ENCODE peak calls at places on chromosomes 11 and 22, in seven cellular contexts. One of them, this sample, is unnamed.

GRCh38 chr22:31446208-31446607 is 43.4 kb downstream of the EIF4ENIF1 start:
- DNase-seq in NCI-H187 treated with DMSO at 0.1 percent for 48 hours: no peak
- DNase-seq in uterus: no peak
- DNase-seq in HT1080: no peak
- DNase-seq in EL: no peak
- DNase-seq in activated CD4-positive, alpha-beta T cell treated with anti-CD3 and anti-CD28 coated beads for 48 hours: no peak
- DNase-seq in RWPE1: no peak
- DNase-seq in this sample: no peak

GRCh38 chr11:121669422-121669821 is 216.7 kb upstream of the SORL1-AS1 start:
- DNase-seq in RWPE1: no peak
- DNase-seq in uterus: no peak
- DNase-seq in EL: no peak
- DNase-seq in NCI-H187 treated with DMSO at 0.1 percent for 48 hours: no peak
- DNase-seq in HT1080: no peak
- DNase-seq in activated CD4-positive, alpha-beta T cell treated with anti-CD3 and anti-CD28 coated beads for 48 hours: no peak
- DNase-seq in this sample: no peak

GRCh38 chr11:14908214-14908880 is 16.3 kb upstream of the CYP2R1 start:
- DNase-seq in HT1080: no peak
- DNase-seq in RWPE1: peak
- DNase-seq in NCI-H187 treated with DMSO at 0.1 percent for 48 hours: peak
- DNase-seq in uterus: no peak
- DNase-seq in EL: peak
- DNase-seq in activated CD4-positive, alpha-beta T cell treated with anti-CD3 and anti-CD28 coated beads for 48 hours: peak
- DNase-seq in this sample: peak

GRCh38 chr11:65537620-65538231 is 12.8 kb downstream of the SCYL1 start:
- DNase-seq in activated CD4-positive, alpha-beta T cell treated with anti-CD3 and anti-CD28 coated beads for 48 hours: no peak
- DNase-seq in NCI-H187 treated with DMSO at 0.1 percent for 48 hours: no peak
- DNase-seq in RWPE1: no peak
- DNase-seq in uterus: no peak
- DNase-seq in HT1080: no peak
- DNase-seq in EL: no peak
- DNase-seq in this sample: no peak

GRCh38 chr11:88051386-88051785 is 123.9 kb downstream of the RAB38 start:
- DNase-seq in HT1080: peak
- DNase-seq in RWPE1: peak
- DNase-seq in NCI-H187 treated with DMSO at 0.1 percent for 48 hours: no peak
- DNase-seq in uterus: no peak
- DNase-seq in EL: peak
- DNase-seq in activated CD4-positive, alpha-beta T cell treated with anti-CD3 and anti-CD28 coated beads for 48 hours: no peak
- DNase-seq in this sample: no peak

GRCh38 chr22:44365196-44365802 is 52.5 kb upstream of the SHISAL1 start:
- DNase-seq in uterus: peak
- DNase-seq in EL: no peak
- DNase-seq in RWPE1: no peak
- DNase-seq in NCI-H187 treated with DMSO at 0.1 percent for 48 hours: no peak
- DNase-seq in HT1080: no peak
- DNase-seq in activated CD4-positive, alpha-beta T cell treated with anti-CD3 and anti-CD28 coated beads for 48 hours: no peak
- DNase-seq in this sample: no peak

GRCh38 chr11:7670631-7671030 is 2.7 kb downstream of the CYB5R2 start:
- DNase-seq in RWPE1: no peak
- DNase-seq in HT1080: no peak
- DNase-seq in uterus: no peak
- DNase-seq in activated CD4-positive, alpha-beta T cell treated with anti-CD3 and anti-CD28 coated beads for 48 hours: no peak
- DNase-seq in EL: no peak
- DNase-seq in NCI-H187 treated with DMSO at 0.1 percent for 48 hours: no peak
- DNase-seq in this sample: no peak

GRCh38 chr11:67267188-67268035 is 1.1 kb downstream of the GRK2 start:
- DNase-seq in HT1080: no peak
- DNase-seq in EL: no peak
- DNase-seq in NCI-H187 treated with DMSO at 0.1 percent for 48 hours: no peak
- DNase-seq in RWPE1: no peak
- DNase-seq in uterus: peak
- DNase-seq in activated CD4-positive, alpha-beta T cell treated with anti-CD3 and anti-CD28 coated beads for 48 hours: no peak
- DNase-seq in this sample: peak

GRCh38 chr22:27879923-27880322 is 39.1 kb downstream of the PITPNB start:
- DNase-seq in EL: peak
- DNase-seq in NCI-H187 treated with DMSO at 0.1 percent for 48 hours: no peak
- DNase-seq in activated CD4-positive, alpha-beta T cell treated with anti-CD3 and anti-CD28 coated beads for 48 hours: peak
- DNase-seq in HT1080: peak
- DNase-seq in RWPE1: peak
- DNase-seq in uterus: no peak
- DNase-seq in this sample: no peak

GRCh38 chr11:10298342-10298741 is 4.3 kb upstream of the SBF2 start:
- DNase-seq in activated CD4-positive, alpha-beta T cell treated with anti-CD3 and anti-CD28 coated beads for 48 hours: peak
- DNase-seq in uterus: no peak
- DNase-seq in HT1080: peak
- DNase-seq in RWPE1: no peak
- DNase-seq in NCI-H187 treated with DMSO at 0.1 percent for 48 hours: peak
- DNase-seq in EL: peak
- DNase-seq in this sample: peak

GRCh38 chr11:96447711-96448110 is 57.9 kb downstream of the JRKL start:
- DNase-seq in uterus: no peak
- DNase-seq in RWPE1: no peak
- DNase-seq in NCI-H187 treated with DMSO at 0.1 percent for 48 hours: no peak
- DNase-seq in HT1080: no peak
- DNase-seq in activated CD4-positive, alpha-beta T cell treated with anti-CD3 and anti-CD28 coated beads for 48 hours: no peak
- DNase-seq in EL: no peak
- DNase-seq in this sample: no peak

GRCh38 chr11:64220271-64220670 is 5.7 kb downstream of the TRPT1 start:
- DNase-seq in RWPE1: no peak
- DNase-seq in uterus: no peak
- DNase-seq in NCI-H187 treated with DMSO at 0.1 percent for 48 hours: no peak
- DNase-seq in HT1080: no peak
- DNase-seq in activated CD4-positive, alpha-beta T cell treated with anti-CD3 and anti-CD28 coated beads for 48 hours: no peak
- DNase-seq in EL: no peak
- DNase-seq in this sample: no peak

GRCh38 chr22:50581950-50582561 is 593 bp downstream of the CHKB start:
- DNase-seq in RWPE1: peak
- DNase-seq in activated CD4-positive, alpha-beta T cell treated with anti-CD3 and anti-CD28 coated beads for 48 hours: peak
- DNase-seq in EL: peak
- DNase-seq in NCI-H187 treated with DMSO at 0.1 percent for 48 hours: no peak
- DNase-seq in HT1080: no peak
- DNase-seq in uterus: no peak
- DNase-seq in this sample: peak

GRCh38 chr22:42799462-42800405 is 57.3 kb downstream of the ARFGAP3 start:
- DNase-seq in NCI-H187 treated with DMSO at 0.1 percent for 48 hours: no peak
- DNase-seq in HT1080: peak
- DNase-seq in uterus: no peak
- DNase-seq in EL: no peak
- DNase-seq in activated CD4-positive, alpha-beta T cell treated with anti-CD3 and anti-CD28 coated beads for 48 hours: peak
- DNase-seq in RWPE1: no peak
- DNase-seq in this sample: no peak

GRCh38 chr22:19874307-19875060 is 19.8 kb upstream of the GNB1L start:
- DNase-seq in HT1080: no peak
- DNase-seq in EL: no peak
- DNase-seq in NCI-H187 treated with DMSO at 0.1 percent for 48 hours: peak
- DNase-seq in uterus: peak
- DNase-seq in activated CD4-positive, alpha-beta T cell treated with anti-CD3 and anti-CD28 coated beads for 48 hours: peak
- DNase-seq in RWPE1: peak
- DNase-seq in this sample: peak

GRCh38 chr11:46006418-46007070 is 84.1 kb downstream of the LARGE2 start:
- DNase-seq in HT1080: peak
- DNase-seq in activated CD4-positive, alpha-beta T cell treated with anti-CD3 and anti-CD28 coated beads for 48 hours: no peak
- DNase-seq in uterus: peak
- DNase-seq in EL: peak
- DNase-seq in RWPE1: peak
- DNase-seq in NCI-H187 treated with DMSO at 0.1 percent for 48 hours: peak
- DNase-seq in this sample: no peak

GRCh38 chr22:36435516-36436415 is 45.7 kb downstream of the TXN2 start:
- DNase-seq in EL: no peak
- DNase-seq in NCI-H187 treated with DMSO at 0.1 percent for 48 hours: peak
- DNase-seq in RWPE1: no peak
- DNase-seq in uterus: no peak
- DNase-seq in HT1080: no peak
- DNase-seq in activated CD4-positive, alpha-beta T cell treated with anti-CD3 and anti-CD28 coated beads for 48 hours: peak
- DNase-seq in this sample: peak

GRCh38 chr22:29314074-29314473 is 1.4 kb downstream of the RASL10A start:
- DNase-seq in EL: no peak
- DNase-seq in NCI-H187 treated with DMSO at 0.1 percent for 48 hours: no peak
- DNase-seq in HT1080: no peak
- DNase-seq in uterus: no peak
- DNase-seq in RWPE1: no peak
- DNase-seq in activated CD4-positive, alpha-beta T cell treated with anti-CD3 and anti-CD28 coated beads for 48 hours: no peak
- DNase-seq in this sample: no peak

GRCh38 chr11:58446294-58446693 is 4.3 kb upstream of the OR5B12 start:
- DNase-seq in EL: no peak
- DNase-seq in NCI-H187 treated with DMSO at 0.1 percent for 48 hours: no peak
- DNase-seq in activated CD4-positive, alpha-beta T cell treated with anti-CD3 and anti-CD28 coated beads for 48 hours: no peak
- DNase-seq in HT1080: peak
- DNase-seq in RWPE1: no peak
- DNase-seq in uterus: no peak
- DNase-seq in this sample: no peak

GRCh38 chr11:73376803-73377629 is 817 bp downstream of the RELT start:
- DNase-seq in HT1080: peak
- DNase-seq in RWPE1: peak
- DNase-seq in NCI-H187 treated with DMSO at 0.1 percent for 48 hours: no peak
- DNase-seq in EL: peak
- DNase-seq in uterus: peak
- DNase-seq in activated CD4-positive, alpha-beta T cell treated with anti-CD3 and anti-CD28 coated beads for 48 hours: peak
- DNase-seq in this sample: peak